ENCODE peak calls at places on chromosomes 11 and 22, in six cellular contexts. U is activated CD4-positive, alpha-beta T cell treated with anti-CD3 and anti-CD28 coated beads, Interleukin-2, amount 10 ng/mL, durations not matched to agents 7 days and 5 days; Y is GM23248; B is activated gamma-delta T cell treated with anti-CD3 and anti-CD28 coated beads, Interleukin-2, amount 50 U/mL, for 16 hours; F is osteocyte; J is HCT116. I is an unnamed sample.

GRCh38 chr22:47193606-47194316 is 431.3 kb downstream of the TBC1D22A start:
- DNase-seq in F (peak), B (no peak), Y (no peak), U (no peak), J (no peak), I (no peak)

GRCh38 chr11:45678962-45679361 is 13.5 kb upstream of the CHST1 start:
- DNase-seq in F (no peak), B (no peak), J (no peak), U (no peak), Y (no peak), I (no peak)

GRCh38 chr11:64438986-64439771 is 80.2 kb downstream of the RPS6KA4 start:
- DNase-seq in B (no peak), F (no peak), Y (no peak), J (no peak), U (no peak), I (no peak)

GRCh38 chr11:34459507-34460162 is 20.9 kb downstream of the CAT start:
- DNase-seq in B (no peak), U (no peak), J (no peak), F (no peak), Y (no peak), I (no peak)

GRCh38 chr11:122305018-122305417 is 189.0 kb upstream of the BLID start:
- DNase-seq in B (no peak), Y (no peak), U (no peak), J (no peak), F (no peak), I (no peak)

GRCh38 chr11:22753401-22753800 is 76.2 kb downstream of the SVIP start:
- DNase-seq in F (no peak), J (no peak), U (no peak), Y (no peak), B (no peak), I (no peak)

GRCh38 chr11:57340228-57340627 is 2.1 kb downstream of the P2RX3 start:
- DNase-seq in Y (peak), B (no peak), F (no peak), U (no peak), J (no peak), I (peak)

GRCh38 chr11:10856689-10857603 is 907 bp downstream of the ZBED5 start:
- DNase-seq in J (no peak), U (peak), F (no peak), Y (peak), B (peak), I (peak)

GRCh38 chr22:20155330-20156041 is 4.6 kb upstream of the CCDC188 start:
- DNase-seq in F (no peak), B (no peak), U (peak), Y (peak), J (no peak), I (peak)

GRCh38 chr11:86802601-86803051 is 2.3 kb downstream of the PRSS23 start:
- DNase-seq in F (no peak), Y (peak), U (peak), B (no peak), J (peak), I (peak)

GRCh38 chr11:16561150-16561549 is 177.3 kb upstream of the C11orf58 start:
- DNase-seq in Y (no peak), B (no peak), F (no peak), U (no peak), J (no peak), I (no peak)

GRCh38 chr11:57513911-57514537 is 1.5 kb downstream of the SLC43A1 start:
- DNase-seq in F (no peak), B (no peak), J (no peak), U (peak), Y (peak), I (peak)

GRCh38 chr22:21642584-21643448 is 714 bp downstream of the SDF2L1 start:
- DNase-seq in Y (peak), U (peak), F (peak), J (no peak), B (peak), I (peak)

GRCh38 chr11:45654741-45655283 is 10.6 kb downstream of the CHST1 start:
- DNase-seq in U (no peak), J (no peak), Y (no peak), F (peak), B (no peak), I (no peak)

GRCh38 chr11:122025757-122026156 is 90.3 kb downstream of the BLID start:
- DNase-seq in F (no peak), J (peak), Y (no peak), B (no peak), U (no peak), I (no peak)

GRCh38 chr22:27896251-27896650 is 22.8 kb downstream of the PITPNB start:
- DNase-seq in U (no peak), B (no peak), J (no peak), F (no peak), Y (no peak), I (no peak)

GRCh38 chr11:130516868-130517505 is 68.5 kb downstream of the ADAMTS15 start:
- DNase-seq in B (no peak), J (no peak), U (no peak), F (no peak), Y (no peak), I (no peak)

I was measured in AG10803.